ENCODE peak calls at places on chromosomes 11 and 22, in nine cellular contexts. H is mesendoderm; I is body of pancreas; C is small intestine; L is naive thymus-derived CD4-positive, alpha-beta T cell; D is lower lobe of right lung; S is tibial artery; Q is psoas muscle; J is Peyer's patch. U is an unnamed sample.
A peak's percentile ranks its signal among the peaks of the same experiment; 100 is the strongest.

GRCh38 chr11:16809901-16810668 is 71.6 kb downstream of the C11orf58 start:
- DNase-seq in J (no peak), C (no peak), L (no peak), H (no peak), Q (no peak), I (peak; percentile 70), S (peak; percentile 56), D (no peak), U (no peak)

GRCh38 chr11:19931141-19931767 is 218.6 kb downstream of the NAV2 start:
- DNase-seq in J (no peak), I (no peak), Q (no peak), L (no peak), D (no peak), S (no peak), H (no peak), C (no peak), U (no peak)

GRCh38 chr11:118892964-118893363 is 9.3 kb downstream of the CXCR5 start:
- DNase-seq in L (no peak), C (no peak), S (no peak), H (no peak), I (no peak), J (peak; percentile 43), Q (no peak), D (no peak), U (no peak)

GRCh38 chr22:48902001-48902869 is 925.4 kb downstream of the BRD1 start:
- DNase-seq in S (no peak), D (no peak), C (no peak), Q (no peak), J (no peak), I (no peak), H (no peak), L (no peak), U (no peak)

GRCh38 chr11:85821636-85822035 is 10.7 kb upstream of the SYTL2 start:
- DNase-seq in D (no peak), I (peak; percentile 52), L (no peak), S (no peak), Q (no peak), H (no peak), J (no peak), C (no peak), U (no peak)

GRCh38 chr11:118491041-118491440 is 36.2 kb upstream of the TTC36 start:
- DNase-seq in D (no peak), C (no peak), I (no peak), L (no peak), J (no peak), S (no peak), H (no peak), Q (no peak), U (no peak)

GRCh38 chr22:23180301-23180892 is at the start of gene BCR:
- DNase-seq in S (peak; percentile 72), C (peak; percentile 74), H (peak; percentile 70), J (peak; percentile 66), Q (peak; percentile 78), I (peak; percentile 75), D (peak; percentile 85), L (peak; percentile 43), U (peak; percentile 27)

GRCh38 chr11:121892131-121892681 is 223.8 kb downstream of the BLID start:
- DNase-seq in H (peak; percentile 70), I (no peak), L (no peak), S (no peak), D (no peak), J (no peak), C (no peak), Q (peak; percentile 60), U (no peak)

GRCh38 chr22:27718186-27719032 is 83.1 kb downstream of the MN1 start:
- DNase-seq in C (peak; percentile 23), I (peak; percentile 53), J (no peak), Q (peak; percentile 90), S (peak; percentile 77), H (peak; percentile 86), L (no peak), D (peak; percentile 52), U (peak; percentile 78)

GRCh38 chr11:17978553-17979287 is 34.1 kb downstream of the SERGEF start:
- DNase-seq in D (no peak), I (peak; percentile 46), S (no peak), C (peak; percentile 52), J (no peak), H (peak; percentile 75), Q (peak; percentile 78), L (no peak), U (peak; percentile 68)

GRCh38 chr11:124897681-124898680 is at the start of gene ROBO4:
- DNase-seq in C (no peak), J (no peak), Q (peak; percentile 72), I (no peak), D (no peak), L (no peak), S (peak; percentile 58), H (peak; percentile 38), U (no peak)

GRCh38 chr22:29938285-29938693 is 55.3 kb downstream of the MTMR3 start:
- DNase-seq in C (no peak), S (no peak), H (no peak), L (no peak), I (no peak), J (no peak), Q (no peak), D (no peak), U (no peak)

GRCh38 chr22:49600891-49601431 is 226.7 kb downstream of the BRD1 start:
- DNase-seq in I (no peak), S (no peak), L (no peak), D (peak; percentile 40), C (peak; percentile 11), Q (peak; percentile 34), J (no peak), H (no peak), U (no peak)

GRCh38 chr22:18031670-18032454 is 7.5 kb upstream of the MICAL3 start:
- DNase-seq in D (no peak), S (no peak), L (no peak), Q (peak; percentile 89), J (no peak), C (no peak), H (peak; percentile 48), I (peak; percentile 53), U (peak; percentile 62)

GRCh38 chr11:22190827-22191463 is 1.9 kb upstream of the ANO5 start:
- DNase-seq in C (no peak), J (no peak), L (no peak), I (no peak), Q (no peak), S (no peak), D (no peak), H (no peak), U (no peak)

GRCh38 chr11:58058276-58059010 is 27.7 kb downstream of the OR6Q1 start:
- DNase-seq in C (peak; percentile 48), S (no peak), L (no peak), I (peak; percentile 46), D (peak; percentile 66), H (peak; percentile 76), Q (no peak), J (no peak), U (no peak)

DNA sequence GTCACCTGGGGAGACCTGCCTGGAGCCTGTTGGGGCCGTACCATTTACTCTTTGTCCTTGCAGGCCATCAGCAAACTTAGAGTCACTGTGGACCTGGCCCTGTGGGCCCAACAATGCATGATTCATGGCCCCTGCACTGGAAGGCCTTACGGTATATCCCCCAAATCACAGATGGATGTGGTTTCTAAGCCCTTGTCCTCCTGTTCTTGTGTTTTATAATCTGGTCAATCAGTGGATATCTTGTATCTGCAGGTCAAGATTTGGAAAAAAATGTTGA is 6.2 kb downstream of the TSKU start:
- DNase-seq in H (no peak), L (no peak), I (no peak), Q (peak; percentile 24), J (no peak), D (no peak), S (no peak), C (no peak), U (no peak)
- H3K4me1 ChIP-seq in H (peaks cover 47% of the 10 kb centered on the region), L (no peaks in the 10 kb centered on the region), I (peaks cover 73% of the 10 kb centered on the region), Q (peaks cover under 1% of the 10 kb centered on the region), J (peaks cover 77% of the 10 kb centered on the region), D (peaks cover 54% of the 10 kb centered on the region), S (peaks cover 78% of the 10 kb centered on the region), C (no peaks in the 10 kb centered on the region), U (peaks cover 6% of the 10 kb centered on the region)

GRCh38 chr11:769887-770641 is 7.2 kb downstream of the GATD1 start:
- DNase-seq in H (no peak), J (no peak), Q (no peak), S (no peak), L (no peak), I (no peak), D (peak; percentile 44), C (no peak), U (no peak)
- H3K4me1 ChIP-seq in H (no peaks in the 10 kb centered on the region), J (peaks cover 4% of the 10 kb centered on the region), Q (peaks cover under 1% of the 10 kb centered on the region), S (peaks cover 22% of the 10 kb centered on the region), L (no peaks in the 10 kb centered on the region), I (peaks cover 4% of the 10 kb centered on the region), D (peaks cover 4% of the 10 kb centered on the region), C (no peaks in the 10 kb centered on the region), U (no peaks in the 10 kb centered on the region)

DNA sequence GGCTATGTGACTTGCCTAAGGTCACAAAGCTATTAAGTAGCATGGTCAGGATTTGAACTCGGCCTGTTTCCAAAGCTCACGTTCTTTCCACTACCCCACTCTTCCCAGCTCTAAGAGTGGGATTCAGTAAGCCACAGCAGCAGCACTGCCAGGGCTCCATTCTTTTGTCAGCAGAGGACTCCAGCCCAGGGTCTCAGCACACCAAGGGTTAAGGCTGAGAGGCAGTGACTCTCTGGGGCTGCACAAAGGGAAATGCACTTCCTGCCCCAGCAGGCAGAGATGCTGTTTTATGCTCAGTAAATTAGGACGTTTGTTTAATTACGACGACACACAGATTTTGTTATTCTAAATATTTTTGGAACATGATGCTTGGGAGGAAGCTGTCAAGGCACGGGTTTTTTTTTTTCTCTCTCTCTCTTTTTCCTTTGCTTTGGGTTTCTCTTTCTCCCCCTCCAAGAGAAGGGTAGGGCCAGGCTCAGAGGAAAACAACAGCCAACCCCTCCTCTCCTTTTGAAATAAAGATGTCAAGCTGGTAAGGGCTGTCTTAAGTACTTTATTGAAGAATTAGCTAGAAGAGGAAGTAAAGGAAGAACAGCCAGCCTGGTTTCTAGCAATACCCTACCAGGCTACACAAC is 2.9 kb downstream of the MYH9 start:
- DNase-seq in L (peak; percentile 89), H (peak; percentile 73), I (no peak), D (no peak), S (no peak), Q (no peak), C (peak; percentile 44), J (peak; percentile 67), U (no peak)
- H3K4me1 ChIP-seq in L (peaks cover 47% of the 10 kb centered on the region), H (peaks cover 6% of the 10 kb centered on the region), I (peaks cover 62% of the 10 kb centered on the region), D (peaks cover 74% of the 10 kb centered on the region), S (peaks cover 59% of the 10 kb centered on the region), Q (peaks cover 52% of the 10 kb centered on the region), C (peaks cover 7% of the 10 kb centered on the region), J (peaks cover 57% of the 10 kb centered on the region), U (peaks cover 64% of the 10 kb centered on the region)

DNA sequence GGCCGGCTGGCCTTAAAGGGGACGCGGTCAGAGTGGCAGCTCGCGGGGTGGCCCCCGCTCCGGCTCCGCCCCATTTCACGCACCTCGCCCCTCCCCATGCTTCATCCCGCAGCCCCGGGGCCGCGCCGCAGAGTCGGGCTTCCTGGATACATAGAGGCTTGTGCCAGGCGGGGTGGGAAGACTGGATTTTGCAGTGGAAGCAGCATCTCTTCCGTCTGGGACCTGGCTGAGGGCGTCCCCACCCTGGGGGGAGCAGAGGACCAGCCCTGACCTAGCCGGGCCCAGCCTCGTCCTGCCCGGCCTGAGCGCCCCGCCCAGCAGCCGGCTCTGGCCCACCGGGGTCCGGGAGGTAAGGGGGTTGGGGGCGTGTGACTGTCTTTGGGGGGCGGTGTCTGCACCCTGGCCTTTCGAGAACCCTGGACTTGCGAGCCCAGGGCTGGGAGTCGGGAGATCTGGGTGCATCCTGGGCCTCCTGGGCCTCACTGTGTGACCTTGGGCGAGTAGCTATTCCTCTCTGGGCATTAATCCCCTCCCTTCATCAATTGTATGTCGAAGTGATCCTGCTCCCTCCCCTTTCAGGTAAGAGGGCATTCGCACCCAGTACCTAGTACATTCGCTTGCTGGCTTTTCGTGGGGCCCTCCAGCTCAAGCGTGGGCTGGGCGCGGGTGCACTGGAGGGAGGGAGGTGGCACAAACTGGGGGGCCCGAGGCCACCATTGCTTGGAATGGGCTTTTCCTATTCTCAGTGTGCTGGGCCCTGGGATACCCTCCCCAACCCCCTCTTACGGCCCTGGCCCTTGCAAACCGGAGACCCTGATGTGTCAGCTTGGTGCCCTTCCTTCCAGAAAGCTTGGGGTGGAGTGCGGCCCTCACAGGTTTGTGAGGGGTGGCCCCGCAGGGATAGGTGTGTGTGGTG is at the start of gene USP35:
- DNase-seq in H (no peak), J (no peak), D (no peak), Q (no peak), I (no peak), C (peak; percentile 19), S (no peak), L (no peak), U (no peak)
- H3K4me1 ChIP-seq in H (peaks cover 5% of the 10 kb centered on the region), J (peaks cover 25% of the 10 kb centered on the region), D (peaks cover 32% of the 10 kb centered on the region), Q (peaks cover 41% of the 10 kb centered on the region), I (peaks cover 53% of the 10 kb centered on the region), C (no peaks in the 10 kb centered on the region), S (peaks cover 69% of the 10 kb centered on the region), L (peaks cover 15% of the 10 kb centered on the region), U (peaks cover 49% of the 10 kb centered on the region)

U was measured in gastrocnemius medialis.